ENCODE peak calls at places on chromosomes 11 and 22, in six cellular contexts. I is HepG2, T is transverse colon, O is stomach, V is GM12891, M is spleen. E is an unnamed sample.

GRCh38 chr11:102406099-102406498 is 46.5 kb downstream of the TMEM123 start:
- DNase-seq in T (no peak), M (no peak), I (no peak), V (no peak), O (no peak), E (no peak)

GRCh38 chr22:43293661-43294392 is 49.3 kb downstream of the SCUBE1 start:
- DNase-seq in V (no peak), I (peak; percentile 90), M (no peak), O (peak; percentile 57), T (peak; percentile 79), E (no peak)

GRCh38 chr11:35615911-35616900 is 2.1 kb upstream of the FJX1 start:
- DNase-seq in M (no peak), I (peak; percentile 27), O (no peak), V (no peak), T (no peak), E (no peak)

GRCh38 chr11:2801711-2802388 is 83.7 kb downstream of the CDKN1C start:
- DNase-seq in V (no peak), O (peak; percentile 23), M (peak; percentile 71), I (no peak), T (peak; percentile 8), E (no peak)

GRCh38 chr11:73350908-73351636 is 25.1 kb upstream of the RELT start:
- DNase-seq in V (peak; percentile 82), T (peak; percentile 59), I (peak; percentile 40), M (peak; percentile 88), O (peak; percentile 70), E (peak; percentile 78)

GRCh38 chr11:47177846-47178245 is 1.2 kb upstream of the ARFGAP2 start:
- DNase-seq in I (peak; percentile 70), M (peak; percentile 89), V (no peak), O (no peak), T (no peak), E (no peak)

GRCh38 chr22:44045171-44045570 is 21.1 kb downstream of the PARVB start:
- DNase-seq in I (no peak), V (no peak), T (no peak), M (no peak), O (no peak), E (no peak)

GRCh38 chr11:67438121-67438902 is 830 bp upstream of the PTPRCAP start:
- DNase-seq in M (peak; percentile 94), V (peak; percentile 66), O (peak; percentile 54), I (no peak), T (peak; percentile 76), E (peak; percentile 93)

GRCh38 chr11:46352063-46352841 is 5.0 kb downstream of the DGKZ start:
- DNase-seq in V (peak; percentile 70), O (peak; percentile 87), M (peak; percentile 91), T (peak; percentile 41), I (no peak), E (peak; percentile 69)

GRCh38 chr11:47234669-47235075 is 13.9 kb downstream of the ACP2 start:
- DNase-seq in O (peak; percentile 86), V (no peak), T (peak; percentile 65), I (no peak), M (no peak), E (no peak)

GRCh38 chr22:38957046-38957770 is at the start of gene APOBEC3A:
- DNase-seq in M (peak; percentile 86), O (peak; percentile 63), V (no peak), I (no peak), T (peak; percentile 82), E (no peak)

GRCh38 chr11:27212248-27212780 is 150.7 kb downstream of the CCDC34 start:
- DNase-seq in I (no peak), O (no peak), V (no peak), T (no peak), M (no peak), E (no peak)

GRCh38 chr11:111575748-111576147 is 26.5 kb upstream of the SIK2 start:
- DNase-seq in T (no peak), I (no peak), M (no peak), V (no peak), O (no peak), E (no peak)

GRCh38 chr22:33112606-33113005 is 54.4 kb upstream of the SYN3 start:
- DNase-seq in I (no peak), V (no peak), M (no peak), T (no peak), O (no peak), E (no peak)

GRCh38 chr11:82767123-82767522 is 33.5 kb upstream of the FAM181B start:
- DNase-seq in O (no peak), M (no peak), V (no peak), T (no peak), I (no peak), E (no peak)

GRCh38 chr11:82757660-82758301 is 24.1 kb upstream of the FAM181B start:
- DNase-seq in T (no peak), I (no peak), V (no peak), M (no peak), O (no peak), E (no peak)

GRCh38 chr11:82759649-82760048 is 26.0 kb upstream of the FAM181B start:
- DNase-seq in T (no peak), M (no peak), O (no peak), I (no peak), V (no peak), E (no peak)

GRCh38 chr11:82765466-82766034 is 31.9 kb upstream of the FAM181B start:
- DNase-seq in T (peak; percentile 39), V (no peak), O (no peak), I (no peak), M (no peak), E (no peak)

DNA sequence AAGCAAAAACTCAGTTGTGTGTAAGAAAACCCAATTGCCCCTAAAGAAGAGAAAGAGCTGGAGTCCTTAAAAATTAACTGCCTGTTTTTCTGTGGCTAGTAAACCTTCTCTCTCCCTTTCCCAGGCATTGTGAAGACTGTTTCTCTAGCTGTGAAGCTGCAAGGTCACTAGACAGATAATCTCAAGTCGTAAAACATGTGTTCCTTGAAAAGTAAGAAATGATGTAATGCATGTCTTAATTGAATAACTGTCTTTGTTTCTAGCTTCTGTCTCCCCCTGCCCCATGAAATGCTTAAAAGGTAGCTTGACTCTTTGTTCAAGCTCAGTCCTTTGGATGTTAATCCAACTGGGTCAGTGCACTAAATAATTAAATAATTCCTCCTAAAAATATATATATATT is 29.5 kb upstream of the FAM181B start:
- DNase-seq in T (no peak), M (no peak), O (no peak), V (no peak), I (no peak), E (no peak)
- TF ChIP-seq POLR2AphosphoS5 in T (no peak), M (no peak), O (no peak), V (no peak), I (no peak), E (no peak)

GRCh38 chr11:75561426-75562047 is 516 bp upstream of the SERPINH1 start:
- DNase-seq in M (no peak), T (no peak), I (no peak), O (no peak), V (no peak), E (no peak)

GRCh38 chr11:75563501-75563977 is 1.5 kb downstream of the SERPINH1 start:
- DNase-seq in O (no peak), T (no peak), M (no peak), I (no peak), V (no peak), E (no peak)

GRCh38 chr11:75562836-75563484 is 907 bp downstream of the SERPINH1 start:
- DNase-seq in M (no peak), I (no peak), V (no peak), T (peak; percentile 28), O (no peak), E (no peak)

GRCh38 chr11:75560644-75561043 is 1.4 kb upstream of the SERPINH1 start:
- DNase-seq in T (no peak), I (no peak), V (no peak), O (no peak), M (no peak), E (no peak)

GRCh38 chr11:75562048-75562835 is at the start of gene SERPINH1:
- DNase-seq in I (peak; percentile 81), O (peak; percentile 88), T (peak; percentile 90), V (peak; percentile 89), M (peak; percentile 90), E (peak; percentile 83)
- TF ChIP-seq POLR2A in I (peak; percentile 95), O (peak; percentile 75), T (peak; percentile 94), V (peak; percentile 89), M (no peak), E (peak; percentile 93)

GRCh38 chr11:119322921-119323531 is 6.1 kb upstream of the MCAM start:
- DNase-seq in O (no peak), I (no peak), T (no peak), M (no peak), V (no peak), E (no peak)

GRCh38 chr11:119322360-119322739 is 5.4 kb upstream of the MCAM start:
- DNase-seq in O (no peak), I (no peak), V (no peak), M (no peak), T (no peak), E (no peak)

GRCh38 chr11:119319702-119320592 is 3.0 kb upstream of the MCAM start:
- DNase-seq in T (no peak), V (peak; percentile 12), M (no peak), I (no peak), O (no peak), E (no peak)

GRCh38 chr11:119319136-119319701 is 2.3 kb upstream of the MCAM start:
- DNase-seq in V (peak; percentile 4), O (no peak), I (no peak), T (no peak), M (no peak), E (no peak)

GRCh38 chr11:119320593-119321524 is 3.9 kb upstream of the MCAM start:
- DNase-seq in O (peak; percentile 64), T (peak; percentile 72), I (no peak), V (peak; percentile 86), M (peak; percentile 90), E (peak; percentile 80)
- TF ChIP-seq POLR2AphosphoS5 in O (peak; percentile 42), T (peak; percentile 67), I (no peak), V (no peak), M (peak; percentile 50), E (peak; percentile 57)

GRCh38 chr11:64803163-64803845 is at the start of gene MAP4K2:
- DNase-seq in I (peak; percentile 70), T (peak; percentile 93), M (peak; percentile 98), V (peak; percentile 98), O (peak; percentile 94), E (peak; percentile 97)

GRCh38 chr11:64800633-64801464 is 2.2 kb downstream of the MAP4K2 start:
- DNase-seq in M (peak; percentile 85), V (no peak), O (no peak), T (no peak), I (no peak), E (peak; percentile 35)

GRCh38 chr11:64799925-64800632 is 2.9 kb downstream of the MAP4K2 start:
- DNase-seq in I (peak; percentile 60), O (no peak), T (no peak), M (no peak), V (no peak), E (peak; percentile 10)

GRCh38 chr11:64802370-64803162 is 448 bp downstream of the MAP4K2 start:
- DNase-seq in T (peak; percentile 32), O (no peak), M (peak; percentile 78), I (no peak), V (no peak), E (peak; percentile 57)

GRCh38 chr11:64801591-64802369 is 1.2 kb downstream of the MAP4K2 start:
- DNase-seq in I (no peak), V (no peak), O (no peak), M (peak; percentile 81), T (no peak), E (no peak)
- TF ChIP-seq POLR2A in I (no peak), V (no peak), O (no peak), M (no peak), T (no peak), E (no peak)